ENCODE peak calls at places on chromosome 1, in seven cellular contexts. X is sigmoid colon, T is suprapubic skin, D is stomach, W is thyroid gland, R is adrenal gland, B is uterus. G is an unnamed sample. For H3K4me1, the result is how much of the 10 kb centered on the place peaks cover.

GRCh38 chr1:231162300-231162969 is 577 bp downstream of the TRIM67 start:
- DNase-seq in X (no peak), T (no peak), D (peak), W (peak), R (peak), B (no peak), G (peak)

GRCh38 chr1:36304970-36305914 is 926 bp upstream of the SH3D21 start:
- DNase-seq in X (peak), T (no peak), D (no peak), W (no peak), R (no peak), B (no peak), G (no peak)

GRCh38 chr1:168190284-168190884 is 11.6 kb downstream of the TIPRL start:
- DNase-seq in X (no peak), T (no peak), D (no peak), W (no peak), R (no peak), B (no peak), G (no peak)

GRCh38 chr1:180533571-180533987 is 25.2 kb upstream of the OVAAL start:
- DNase-seq in X (peak), T (no peak), D (peak), W (peak), R (peak), B (peak), G (peak)

GRCh38 chr1:151760597-151761385 is 2.5 kb downstream of the MRPL9 start:
- DNase-seq in X (no peak), T (no peak), D (no peak), W (no peak), R (no peak), B (no peak), G (no peak)

GRCh38 chr1:48187969-48188563 is 34.5 kb upstream of the SLC5A9 start:
- DNase-seq in X (no peak), T (no peak), D (no peak), W (no peak), R (no peak), B (no peak), G (no peak)

GRCh38 chr1:27119270-27119618 is 35.7 kb downstream of the SLC9A1 start:
- DNase-seq in X (peak), T (no peak), D (no peak), W (no peak), R (no peak), B (peak), G (no peak)

GRCh38 chr1:201020647-201021332 is 2.7 kb downstream of the KIF21B start:
- DNase-seq in X (no peak), T (no peak), D (no peak), W (no peak), R (no peak), B (no peak), G (peak)

GRCh38 chr1:180964056-180964455 is 51.4 kb downstream of the KIAA1614 start:
- DNase-seq in X (no peak), T (no peak), D (no peak), W (no peak), R (no peak), B (no peak), G (no peak)

GRCh38 chr1:7859406-7859805 is 6.5 kb upstream of the UTS2 start:
- DNase-seq in X (no peak), T (no peak), D (no peak), W (no peak), R (no peak), B (no peak), G (no peak)

GRCh38 chr1:235067396-235068154 is 61.1 kb downstream of the TOMM20 start:
- DNase-seq in X (peak), T (peak), D (peak), W (peak), R (peak), B (peak), G (peak)
- TF ChIP-seq POLR2A in X (no peak), T (no peak), D (no peak), W (no peak), R (no peak), B (no peak), G (no peak)

DNA sequence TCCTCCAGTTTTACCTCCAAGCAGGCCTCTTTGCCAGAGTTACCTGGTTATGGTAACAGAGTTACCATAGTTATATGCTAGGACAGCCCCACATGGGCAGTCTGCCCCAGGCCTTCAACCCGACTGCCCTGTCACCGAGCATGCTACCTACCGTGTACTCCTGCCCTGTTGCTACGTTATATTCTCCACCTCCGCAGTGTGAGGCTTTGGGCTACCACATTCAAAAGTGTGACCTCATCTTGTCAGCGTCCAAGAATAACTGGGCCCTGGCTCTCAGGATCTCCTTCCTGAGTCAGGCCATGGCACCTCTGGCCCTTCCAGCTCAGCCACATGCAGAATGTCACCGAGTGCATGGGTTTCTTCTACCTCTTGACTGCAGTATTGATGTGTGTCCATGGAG is 8.9 kb downstream of the MAPKAPK2 start:
- DNase-seq in X (peak), T (no peak), D (no peak), W (no peak), R (peak), B (no peak), G (no peak)
- H3K4me1 ChIP-seq in X (half or more), T (half or more), D (half or more), W (half or more), R (half or more), B (under half), G (half or more)

DNA sequence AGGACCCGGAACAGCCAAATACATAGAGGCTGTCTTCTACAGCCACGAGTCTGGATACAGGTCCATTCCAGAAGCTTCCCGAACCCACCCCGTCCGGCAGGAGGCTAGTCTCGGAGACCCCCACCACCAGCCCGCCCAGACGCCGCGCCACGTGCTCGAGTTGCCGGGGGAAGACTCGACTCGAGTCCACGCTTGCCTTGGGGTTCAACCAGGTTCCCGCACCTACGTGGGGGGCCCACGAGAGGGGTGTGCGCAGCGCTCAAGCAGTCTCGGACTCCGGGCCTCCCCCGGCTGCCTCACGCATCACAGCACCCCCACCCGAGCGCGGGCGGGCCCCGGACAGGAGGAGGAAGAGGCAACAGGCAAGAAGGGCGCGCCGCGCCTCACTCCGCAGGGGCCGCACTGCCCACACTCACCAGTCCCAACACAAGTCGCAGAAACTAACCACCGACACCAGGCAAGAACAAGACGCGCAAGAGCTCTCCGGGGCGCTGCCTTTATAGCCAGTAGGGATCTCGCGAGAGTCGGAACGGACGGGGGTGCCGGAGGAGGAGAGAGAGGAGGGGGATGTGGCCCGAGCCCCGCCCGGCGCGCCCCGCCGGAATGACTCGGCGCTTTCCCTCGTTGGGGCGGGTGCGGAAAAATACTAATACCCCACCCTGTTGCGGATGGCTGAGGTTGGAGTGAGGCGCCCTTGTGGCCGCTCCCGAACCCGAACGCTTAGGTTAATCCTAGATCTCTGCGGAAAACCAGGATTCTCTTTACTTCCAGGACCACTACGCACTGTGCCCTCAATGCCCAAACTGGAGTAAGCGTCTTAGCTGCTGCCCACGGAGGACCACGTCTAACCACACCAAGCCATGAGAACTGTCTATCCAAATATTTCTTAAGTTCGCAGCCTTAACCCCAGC is at the start of gene PRDX1:
- DNase-seq in X (peak), T (peak), D (peak), W (peak), R (peak), B (peak), G (peak)
- TF ChIP-seq POLR2A in X (peak), T (peak), D (peak), W (peak), R (peak), B (peak), G (peak)

GRCh38 chr1:102872097-102872496 is 236.2 kb downstream of the COL11A1 start:
- DNase-seq in X (no peak), T (no peak), D (no peak), W (no peak), R (no peak), B (no peak), G (no peak)

GRCh38 chr1:102875756-102876155 is 232.6 kb downstream of the COL11A1 start:
- DNase-seq in X (no peak), T (no peak), D (no peak), W (no peak), R (no peak), B (no peak), G (no peak)

GRCh38 chr1:102872526-102872925 is 235.8 kb downstream of the COL11A1 start:
- DNase-seq in X (no peak), T (no peak), D (no peak), W (no peak), R (no peak), B (no peak), G (no peak)
- H3K4me1 ChIP-seq in X (under half), T (under half), D (under half), W (under half), R (under half), B (under half), G (under half)

GRCh38 chr1:205972491-205973168 is 29.4 kb upstream of the SLC26A9 start:
- DNase-seq in X (peak), T (no peak), D (no peak), W (no peak), R (no peak), B (no peak), G (no peak)
- TF ChIP-seq POLR2A in X (no peak), T (no peak), D (no peak), W (no peak), R (no peak), B (no peak), G (no peak)

GRCh38 chr1:10791117-10791951 is 5.1 kb downstream of the CASZ1 start:
- DNase-seq in X (no peak), T (no peak), D (no peak), W (no peak), R (no peak), B (peak), G (peak)
- H3K4me1 ChIP-seq in X (half or more), T (half or more), D (under half), W (under half), R (under half), B (under half), G (under half)

G was measured in body of pancreas.